ENCODE peak calls at places on chromosomes 12 and 14, in eight cellular contexts. M is A549, Q is IMR-90, C is GM12878, N is K562, U is HCT116, S is SK-N-SH, O is H1. W is an unnamed sample.

GRCh38 chr14:37179896-37180502 is 7.6 kb upstream of the SLC25A21 start:
- DNase-seq in M (no peak), Q (peak), C (no peak), N (no peak), U (no peak), S (no peak), O (no peak), W (no peak)

GRCh38 chr12:19810213-19810612 is 370.9 kb downstream of the AEBP2 start:
- DNase-seq in M (no peak), Q (no peak), C (no peak), N (no peak), U (no peak), S (no peak), O (no peak), W (no peak)

GRCh38 chr12:110844551-110845395 is 2.0 kb upstream of the CCDC63 start:
- DNase-seq in M (no peak), Q (no peak), C (no peak), N (peak), U (no peak), S (peak), O (no peak), W (no peak)

GRCh38 chr12:8453796-8454195 is 2.0 kb upstream of the CLEC6A start:
- DNase-seq in M (no peak), Q (no peak), C (no peak), N (no peak), U (no peak), S (no peak), O (no peak), W (no peak)

GRCh38 chr12:132279184-132279889 is 50.1 kb downstream of the GALNT9 start:
- DNase-seq in M (no peak), Q (peak), C (no peak), N (peak), U (no peak), S (peak), O (no peak), W (peak)

GRCh38 chr12:92261071-92261470 is 115.4 kb upstream of the BTG1 start:
- DNase-seq in M (no peak), Q (no peak), C (no peak), N (no peak), U (no peak), S (no peak), O (no peak), W (no peak)

GRCh38 chr14:61177279-61178225 is 103.6 kb downstream of the TMEM30B start:
- DNase-seq in M (no peak), Q (peak), C (no peak), N (no peak), U (peak), S (no peak), O (no peak), W (no peak)

GRCh38 chr12:120136093-120136770 is 19.7 kb upstream of the RAB35 start:
- DNase-seq in M (no peak), Q (no peak), C (no peak), N (no peak), U (no peak), S (no peak), O (no peak), W (no peak)

GRCh38 chr14:61517861-61518802 is 177.2 kb upstream of the HIF1A start:
- DNase-seq in M (no peak), Q (no peak), C (peak), N (no peak), U (no peak), S (no peak), O (no peak), W (peak)

GRCh38 chr12:28032811-28033537 is 60.4 kb upstream of the PTHLH start:
- DNase-seq in M (no peak), Q (peak), C (no peak), N (no peak), U (no peak), S (no peak), O (no peak), W (no peak)

GRCh38 chr14:75162631-75163030 is 13.8 kb downstream of the TMED10 start:
- DNase-seq in M (no peak), Q (no peak), C (no peak), N (no peak), U (no peak), S (no peak), O (no peak), W (no peak)

GRCh38 chr12:117875652-117876491 is 92.9 kb downstream of the KSR2 start:
- DNase-seq in M (no peak), Q (peak), C (no peak), N (peak), U (no peak), S (peak), O (peak), W (no peak)

GRCh38 chr14:58643366-58643765 is 5.6 kb downstream of the DACT1 start:
- DNase-seq in M (no peak), Q (no peak), C (no peak), N (no peak), U (no peak), S (peak), O (no peak), W (no peak)

GRCh38 chr12:4346931-4347330 is 25.9 kb downstream of the TIGAR start:
- DNase-seq in M (no peak), Q (no peak), C (no peak), N (no peak), U (no peak), S (no peak), O (no peak), W (no peak)

GRCh38 chr12:91222746-91223145 is 40.1 kb upstream of the DCN start:
- DNase-seq in M (no peak), Q (peak), C (no peak), N (no peak), U (no peak), S (no peak), O (no peak), W (no peak)

GRCh38 chr12:49821375-49822287 is 6.6 kb downstream of the NCKAP5L start:
- DNase-seq in M (no peak), Q (no peak), C (no peak), N (no peak), U (no peak), S (no peak), O (no peak), W (no peak)

GRCh38 chr12:116717466-116718457 is 20.1 kb downstream of the SPRING1 start:
- DNase-seq in M (no peak), Q (peak), C (no peak), N (no peak), U (no peak), S (no peak), O (no peak), W (no peak)

GRCh38 chr12:51752490-51752889 is 96.0 kb downstream of the FIGNL2 start:
- DNase-seq in M (no peak), Q (peak), C (no peak), N (peak), U (no peak), S (no peak), O (no peak), W (no peak)

GRCh38 chr12:50017047-50017446 is 8.2 kb downstream of the RACGAP1 start:
- DNase-seq in M (no peak), Q (peak), C (no peak), N (no peak), U (no peak), S (no peak), O (no peak), W (no peak)

GRCh38 chr12:15152864-15153263 is 68.4 kb downstream of the RERG start:
- DNase-seq in M (no peak), Q (peak), C (no peak), N (no peak), U (no peak), S (no peak), O (no peak), W (no peak)

GRCh38 chr12:131897276-131897675 is 2.9 kb downstream of the ULK1 start:
- DNase-seq in M (no peak), Q (no peak), C (no peak), N (no peak), U (no peak), S (no peak), O (no peak), W (no peak)

GRCh38 chr12:11719678-11720099 is 70.2 kb downstream of the ETV6 start:
- DNase-seq in M (no peak), Q (peak), C (no peak), N (no peak), U (no peak), S (peak), O (peak), W (no peak)

GRCh38 chr12:89685363-89685972 is 23.2 kb downstream of the ATP2B1 start:
- DNase-seq in M (no peak), Q (no peak), C (no peak), N (no peak), U (no peak), S (no peak), O (no peak), W (no peak)

GRCh38 chr14:28083456-28083855 is 683.1 kb upstream of the FOXG1 start:
- DNase-seq in M (no peak), Q (no peak), C (no peak), N (no peak), U (no peak), S (no peak), O (no peak), W (no peak)

DNA sequence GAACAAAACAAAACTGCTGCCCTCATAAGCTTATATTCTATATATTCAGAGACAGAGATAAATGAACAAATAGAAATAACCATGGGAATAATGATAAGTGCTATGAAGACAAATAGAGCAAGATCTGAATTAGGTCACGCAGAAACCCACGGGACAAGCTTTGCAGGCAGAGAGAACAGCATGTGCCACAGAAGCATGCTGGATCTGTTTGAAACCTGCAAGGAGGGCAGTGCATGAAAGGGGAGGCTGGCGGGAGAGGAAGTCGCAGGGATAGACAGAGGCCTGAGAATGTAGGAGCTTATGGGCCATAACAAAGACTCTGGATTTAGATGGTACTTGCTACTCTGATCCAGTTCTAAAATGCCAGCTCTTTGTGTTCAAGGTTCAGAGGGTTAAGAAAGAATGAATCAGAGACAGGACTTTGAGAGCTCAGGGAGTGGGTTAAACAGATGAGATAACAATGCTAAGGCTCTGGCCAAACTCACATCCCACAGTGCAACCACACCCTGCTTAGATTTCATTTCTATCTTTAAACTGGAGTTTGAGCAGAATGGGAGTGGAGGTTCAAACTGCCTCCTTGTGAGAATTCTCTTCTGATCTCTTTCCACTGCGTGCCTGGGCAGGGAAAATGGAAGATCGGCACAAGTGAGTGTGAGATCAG is 49.2 kb upstream of the PPP1R12A start:
- DNase-seq in M (peak), Q (peak), C (no peak), N (no peak), U (no peak), S (no peak), O (no peak), W (no peak)
- TF ChIP-seq RAD21 in M (no peak), Q (no peak), C (no peak), N (no peak), U (no peak), S (no peak), O (no peak), W (no peak)

DNA sequence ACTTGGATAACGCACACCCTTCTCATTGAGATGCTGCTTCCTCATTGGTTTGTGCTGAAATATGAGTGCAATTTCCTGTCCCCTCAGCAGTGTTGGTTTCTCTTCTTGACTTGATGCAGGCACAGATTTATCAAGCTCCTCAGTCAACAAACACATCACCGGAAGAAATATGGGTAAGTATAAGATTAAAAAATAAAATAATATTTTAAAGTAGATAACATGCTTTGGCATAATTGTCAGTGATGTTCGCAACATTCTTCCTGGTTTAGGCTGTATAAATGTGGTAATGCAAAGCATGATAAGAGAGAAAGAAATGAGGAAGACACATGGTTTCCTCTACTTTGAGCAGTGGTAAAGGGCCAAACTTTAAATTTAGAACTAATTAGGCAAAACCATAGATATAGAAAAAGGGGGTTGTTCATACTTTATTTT is at the start of gene GPR65:
- DNase-seq in M (no peak), Q (no peak), C (peak), N (no peak), U (no peak), S (no peak), O (no peak), W (no peak)
- TF ChIP-seq RAD21 in M (no peak), Q (no peak), C (no peak), N (no peak), U (no peak), S (no peak), O (no peak), W (no peak)

GRCh38 chr14:31277085-31277484 is 69.5 kb upstream of the HECTD1 start:
- DNase-seq in M (no peak), Q (no peak), C (no peak), N (no peak), U (no peak), S (no peak), O (no peak), W (no peak)

GRCh38 chr14:31283153-31283552 is 75.6 kb upstream of the HECTD1 start:
- DNase-seq in M (no peak), Q (no peak), C (no peak), N (no peak), U (no peak), S (no peak), O (no peak), W (no peak)

GRCh38 chr14:31280871-31281220 is 73.3 kb upstream of the HECTD1 start:
- DNase-seq in M (no peak), Q (no peak), C (no peak), N (no peak), U (no peak), S (no peak), O (no peak), W (no peak)

GRCh38 chr14:31278883-31279282 is 71.3 kb upstream of the HECTD1 start:
- DNase-seq in M (no peak), Q (no peak), C (no peak), N (no peak), U (no peak), S (no peak), O (no peak), W (no peak)

DNA sequence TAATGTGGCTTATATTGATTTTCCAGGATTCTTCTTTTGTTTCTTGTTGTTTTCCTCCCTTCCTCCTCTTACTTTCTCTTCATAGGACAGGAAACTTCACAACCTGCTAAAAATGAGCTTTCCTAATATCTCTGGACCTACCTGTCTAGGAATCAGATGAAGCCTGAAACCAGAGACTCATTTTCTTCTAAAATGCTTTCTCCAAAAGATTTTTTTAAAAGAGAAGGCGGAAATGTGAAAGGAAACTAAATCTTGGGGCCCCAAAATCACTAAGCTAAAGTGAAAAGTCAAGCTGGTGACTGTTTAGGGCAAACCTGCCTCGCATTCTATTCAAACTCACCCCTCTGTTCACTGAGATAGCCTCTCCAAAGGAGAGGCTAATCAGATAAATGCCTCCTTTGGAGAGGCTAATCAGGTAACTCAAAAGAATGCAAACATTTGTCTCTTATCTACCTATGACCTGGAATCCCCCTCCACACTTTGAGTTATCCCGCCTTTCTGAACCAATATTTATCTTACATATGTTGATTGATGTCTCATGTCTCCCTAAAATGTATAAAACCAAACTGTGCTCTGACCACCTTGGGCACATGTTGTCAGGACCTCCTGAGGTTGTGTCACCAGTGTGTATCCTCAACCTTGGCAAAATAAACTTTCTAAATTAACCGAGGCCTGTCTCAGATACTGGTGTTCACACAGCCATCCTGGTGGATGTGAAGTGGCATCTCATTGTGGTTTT is 72.7 kb upstream of the HECTD1 start:
- DNase-seq in M (no peak), Q (no peak), C (no peak), N (no peak), U (no peak), S (no peak), O (no peak), W (peak)
- TF ChIP-seq RAD21 in M (no peak), Q (no peak), C (no peak), N (no peak), U (no peak), S (no peak), O (no peak), W (no peak)

GRCh38 chr12:47891356-47891755 is 13.4 kb downstream of the VDR start:
- DNase-seq in M (no peak), Q (no peak), C (no peak), N (no peak), U (no peak), S (no peak), O (no peak), W (no peak)
- TF ChIP-seq RAD21 in M (no peak), Q (no peak), C (no peak), N (no peak), U (no peak), S (no peak), O (no peak), W (no peak)

DNA sequence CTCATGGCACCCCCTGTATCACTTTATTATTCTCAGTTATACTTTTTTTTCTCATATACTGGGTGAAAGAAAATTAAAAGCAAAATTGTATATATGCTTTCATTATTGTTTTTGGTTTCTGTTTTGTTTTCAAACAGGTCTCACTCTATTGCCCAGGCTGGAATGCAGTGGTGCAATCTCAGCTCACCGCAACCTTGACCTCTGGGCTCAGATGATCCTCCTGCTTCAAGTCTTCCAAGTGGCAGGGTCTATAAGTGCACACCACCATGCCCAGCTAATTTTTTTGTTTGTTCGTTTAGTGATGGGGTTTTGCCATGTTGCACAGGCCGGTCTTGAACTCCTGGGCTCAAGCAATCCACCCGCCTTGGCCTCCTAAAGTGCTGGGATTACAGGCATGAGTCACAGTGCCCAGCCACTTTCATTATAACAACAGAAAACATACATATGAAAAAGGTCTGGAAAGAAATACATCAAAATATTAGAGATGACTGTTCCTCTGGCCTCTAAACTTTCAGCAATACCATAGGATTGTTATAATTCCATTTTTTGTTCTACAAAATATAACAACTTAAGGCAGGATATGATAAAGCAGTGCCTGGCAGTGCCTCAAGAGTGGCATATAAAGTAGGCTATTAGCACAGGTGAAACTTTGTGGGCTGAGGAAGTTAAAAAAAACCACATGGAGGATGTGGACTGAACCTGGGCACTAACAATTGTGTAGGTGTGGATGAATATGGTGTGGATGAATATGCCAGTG is 5.8 kb upstream of the NTN4 start:
- DNase-seq in M (no peak), Q (no peak), C (no peak), N (no peak), U (no peak), S (no peak), O (no peak), W (peak)
- TF ChIP-seq RAD21 in M (no peak), Q (no peak), C (no peak), N (no peak), U (no peak), S (no peak), O (no peak), W (no peak)

GRCh38 chr14:90508536-90509254 is 111.9 kb downstream of the CALM1 start:
- DNase-seq in M (no peak), Q (no peak), C (no peak), N (no peak), U (no peak), S (no peak), O (no peak), W (no peak)
- TF ChIP-seq RAD21 in M (no peak), Q (no peak), C (no peak), N (no peak), U (no peak), S (no peak), O (no peak), W (no peak)

GRCh38 chr14:24283796-24284460 is 12.5 kb upstream of the RABGGTA start:
- DNase-seq in M (no peak), Q (no peak), C (no peak), N (no peak), U (no peak), S (no peak), O (no peak), W (no peak)
- TF ChIP-seq RAD21 in M (no peak), Q (no peak), C (no peak), N (no peak), U (no peak), S (no peak), O (no peak), W (no peak)

W was measured in HepG2.